ENCODE peak calls at places on chromosome 9, in six cellular contexts. K, V, D, I, A and X are unnamed samples.

GRCh38 chr9:88784960-88785359 is 206.3 kb upstream of the S1PR3 start:
- DNase-seq in K (no peak), V (no peak), D (no peak), I (no peak), A (no peak), X (no peak)

GRCh38 chr9:2234371-2234893 is 219.3 kb downstream of the SMARCA2 start:
- DNase-seq in K (peak), V (peak), D (peak), I (no peak), A (no peak), X (no peak)

GRCh38 chr9:130172161-130172857 is at the start of gene NCS1:
- DNase-seq in K (peak), V (peak), D (peak), I (peak), A (peak), X (peak)

GRCh38 chr9:93354451-93354850 is 97.0 kb upstream of the FAM120A start:
- DNase-seq in K (no peak), V (no peak), D (no peak), I (no peak), A (no peak), X (no peak)

GRCh38 chr9:27528886-27529315 is 713 bp downstream of the MOB3B start:
- DNase-seq in K (peak), V (no peak), D (peak), I (peak), A (peak), X (peak)

GRCh38 chr9:32584784-32585183 is 11.8 kb upstream of the NDUFB6 start:
- DNase-seq in K (no peak), V (peak), D (no peak), I (no peak), A (no peak), X (no peak)

GRCh38 chr9:116837038-116837998 is 150.2 kb downstream of the TRIM32 start:
- DNase-seq in K (no peak), V (no peak), D (no peak), I (no peak), A (no peak), X (no peak)

GRCh38 chr9:105194234-105194633 is 50.2 kb upstream of the SLC44A1 start:
- DNase-seq in K (no peak), V (no peak), D (no peak), I (no peak), A (no peak), X (no peak)

GRCh38 chr9:36765468-36766341 is 193.0 kb downstream of the MELK start:
- DNase-seq in K (peak), V (peak), D (peak), I (peak), A (peak), X (no peak)

GRCh38 chr9:120863833-120864232 is 13.2 kb downstream of the PHF19 start:
- DNase-seq in K (no peak), V (no peak), D (no peak), I (no peak), A (peak), X (no peak)

GRCh38 chr9:88661759-88662158 is 126.8 kb downstream of the NXNL2 start:
- DNase-seq in K (no peak), V (no peak), D (no peak), I (no peak), A (no peak), X (no peak)

GRCh38 chr9:4463824-4464223 is 26.4 kb upstream of the SLC1A1 start:
- DNase-seq in K (no peak), V (no peak), D (no peak), I (no peak), A (no peak), X (no peak)

GRCh38 chr9:129630967-129631672 is 5.2 kb downstream of the NTMT1 start:
- DNase-seq in K (no peak), V (peak), D (peak), I (no peak), A (no peak), X (no peak)

GRCh38 chr9:110877376-110877775 is 160.9 kb downstream of the LPAR1 start:
- DNase-seq in K (no peak), V (no peak), D (no peak), I (no peak), A (no peak), X (no peak)

GRCh38 chr9:5773324-5773999 is 59.5 kb downstream of the ERMP1 start:
- DNase-seq in K (no peak), V (no peak), D (no peak), I (no peak), A (no peak), X (no peak)

GRCh38 chr9:731474-731873 is 110.0 kb upstream of the DMRT1 start:
- DNase-seq in K (no peak), V (no peak), D (no peak), I (no peak), A (no peak), X (no peak)

GRCh38 chr9:117555964-117556629 is 141.2 kb upstream of the ASTN2 start:
- DNase-seq in K (peak), V (no peak), D (peak), I (no peak), A (peak), X (peak)

GRCh38 chr9:38009035-38009501 is 60.0 kb downstream of the SHB start:
- DNase-seq in K (no peak), V (no peak), D (no peak), I (no peak), A (no peak), X (no peak)

GRCh38 chr9:38006163-38006562 is 62.9 kb downstream of the SHB start:
- DNase-seq in K (no peak), V (no peak), D (peak), I (no peak), A (no peak), X (no peak)

GRCh38 chr9:38006981-38007380 is 62.0 kb downstream of the SHB start:
- DNase-seq in K (no peak), V (no peak), D (no peak), I (no peak), A (no peak), X (no peak)

GRCh38 chr9:38009990-38010389 is 59.0 kb downstream of the SHB start:
- DNase-seq in K (no peak), V (no peak), D (no peak), I (no peak), A (no peak), X (no peak)

GRCh38 chr9:38008168-38009034 is 60.6 kb downstream of the SHB start:
- DNase-seq in K (no peak), V (peak), D (no peak), I (no peak), A (peak), X (peak)
- TF ChIP-seq POLR2A in K (no peak), V (no peak), D (no peak), I (no peak), A (no peak), X (no peak)

GRCh38 chr9:133148351-133149129 is 15.2 kb downstream of the GBGT1 start:
- DNase-seq in K (peak), V (peak), D (peak), I (no peak), A (no peak), X (peak)
- TF ChIP-seq POLR2A in K (no peak), V (peak), D (no peak), I (no peak), A (peak), X (peak)

GRCh38 chr9:84839538-84839937 is 170.0 kb downstream of the NTRK2 start:
- DNase-seq in K (no peak), V (no peak), D (no peak), I (no peak), A (no peak), X (no peak)
- TF ChIP-seq POLR2A in K (no peak), V (no peak), D (no peak), I (no peak), A (no peak), X (no peak)

DNA sequence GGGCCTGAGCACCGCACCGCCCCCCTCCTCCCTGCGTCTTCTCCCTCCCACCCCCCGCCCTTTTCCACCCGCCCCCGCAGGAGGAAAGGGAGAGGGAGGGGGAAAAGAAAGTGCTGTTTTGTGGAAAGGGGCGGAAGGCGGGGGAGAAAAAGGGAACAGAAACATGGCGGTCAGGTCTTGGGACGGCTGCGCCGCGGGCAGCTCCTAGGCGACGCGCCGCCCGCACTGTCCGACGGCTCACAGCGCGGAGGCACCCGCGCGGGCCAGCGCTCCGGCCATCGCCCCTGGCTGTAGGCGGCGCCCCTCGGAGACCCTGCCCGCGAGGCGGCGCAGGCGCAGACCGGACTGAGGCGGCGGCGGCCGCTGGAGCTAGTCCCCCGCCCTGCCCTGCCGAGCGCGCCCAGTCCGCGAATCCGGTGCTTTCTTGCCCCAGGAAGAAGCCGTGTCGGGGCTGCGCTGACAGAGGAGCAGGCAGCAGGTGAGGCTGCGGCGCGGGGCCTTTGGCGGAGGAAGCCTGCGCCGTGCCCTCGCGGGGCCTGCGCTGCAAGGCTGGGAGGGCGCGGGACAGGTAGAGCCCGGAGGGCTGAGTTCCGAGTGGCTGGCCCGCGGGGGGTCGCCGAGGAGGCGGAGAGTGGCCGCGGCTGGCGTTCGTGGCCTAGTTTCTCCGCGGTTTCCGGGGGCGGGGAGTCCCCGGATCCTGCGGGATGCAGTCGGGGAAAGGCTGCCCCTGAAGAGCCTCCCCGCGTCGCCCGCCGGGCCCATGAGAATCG is at the start of gene DENND4C:
- DNase-seq in K (peak), V (peak), D (peak), I (peak), A (peak), X (peak)
- TF ChIP-seq POLR2A in K (no peak), V (peak), D (peak), I (peak), A (peak), X (peak)